ENCODE peak calls at places on chromosomes 12 and 14, in nine cellular contexts. P is stomach; Q is GM23248; J is activated naive CD4-positive, alpha-beta T cell treated with anti-CD3 and anti-CD28 coated beads, Interleukin-2, amount 50 U/mL, for 16 hours; N is adipocyte; B is left ventricle myocardium inferior; E is ELF-1; O is RPMI8226; C is HS-5. M is an unnamed sample.

GRCh38 chr12:65665817-65666216 is 158.5 kb upstream of the HMGA2 start:
- DNase-seq in P (no peak), Q (no peak), J (no peak), N (no peak), B (no peak), E (no peak), O (no peak), C (no peak), M (no peak)

GRCh38 chr14:87133073-87133815 is 859.7 kb downstream of the GALC start:
- DNase-seq in P (no peak), Q (peak), J (no peak), N (peak), B (peak), E (no peak), O (no peak), C (peak), M (peak)

GRCh38 chr12:108728820-108729611 is 2.3 kb downstream of the CORO1C start:
- DNase-seq in P (no peak), Q (peak), J (no peak), N (peak), B (no peak), E (no peak), O (no peak), C (no peak), M (no peak)

GRCh38 chr12:2624543-2625266 is 170.1 kb upstream of the FKBP4 start:
- DNase-seq in P (no peak), Q (peak), J (no peak), N (peak), B (no peak), E (peak), O (peak), C (no peak), M (peak)

GRCh38 chr14:105387530-105387922 is 10.8 kb upstream of the TEX22 start:
- DNase-seq in P (no peak), Q (no peak), J (no peak), N (no peak), B (no peak), E (no peak), O (no peak), C (no peak), M (no peak)

GRCh38 chr14:76968621-76969063 is 59.9 kb downstream of the IRF2BPL start:
- DNase-seq in P (peak), Q (no peak), J (no peak), N (no peak), B (no peak), E (peak), O (no peak), C (no peak), M (no peak)

GRCh38 chr12:39395866-39396265 is 47.1 kb downstream of the KIF21A start:
- DNase-seq in P (no peak), Q (no peak), J (no peak), N (no peak), B (no peak), E (peak), O (no peak), C (no peak), M (no peak)

GRCh38 chr12:26831959-26832816 is 806 bp downstream of the ITPR2 start:
- DNase-seq in P (peak), Q (peak), J (peak), N (peak), B (peak), E (peak), O (peak), C (no peak), M (no peak)

M was measured in keratinocyte.